ENCODE peak calls at places on chromosomes 7 and 10, in ten cellular contexts. A is effector memory CD8-positive, alpha-beta T cell; I is uterus; Y is nucleus accumbens; L is nephron progenitor cell; O is PC-3; R is naive thymus-derived CD4-positive, alpha-beta T cell; B is A549; Q is activated naive CD8-positive, alpha-beta T cell treated with anti-CD3 and anti-CD28 coated beads, Interleukin-2, amount 50 U/mL, for 24 hours; P is foreskin fibroblast. Z is an unnamed sample.

GRCh38 chr10:72736176-72736795 is 44.3 kb downstream of the MCU start:
- DNase-seq in A (no peak), I (no peak), Y (no peak), L (no peak), O (no peak), R (no peak), B (peak), Q (no peak), P (peak), Z (peak)

GRCh38 chr10:119395287-119396007 is 147.1 kb downstream of the RGS10 start:
- DNase-seq in A (no peak), I (no peak), Y (peak), L (no peak), O (no peak), R (no peak), B (no peak), Q (no peak), P (peak), Z (no peak)

GRCh38 chr10:130509881-130510689 is 373.9 kb downstream of the GLRX3 start:
- DNase-seq in A (no peak), I (no peak), Y (no peak), L (no peak), O (no peak), R (no peak), B (no peak), Q (no peak), P (no peak), Z (no peak)

GRCh38 chr7:132576723-132577089 is 436 bp upstream of the PLXNA4 start:
- DNase-seq in A (no peak), I (no peak), Y (no peak), L (no peak), O (no peak), R (no peak), B (no peak), Q (no peak), P (peak), Z (peak)

GRCh38 chr7:155449008-155449879 is 8.7 kb upstream of the EN2 start:
- DNase-seq in A (no peak), I (no peak), Y (no peak), L (peak), O (no peak), R (no peak), B (peak), Q (no peak), P (no peak), Z (no peak)

GRCh38 chr7:14233026-14233897 is 243.8 kb upstream of the ETV1 start:
- DNase-seq in A (no peak), I (no peak), Y (no peak), L (peak), O (peak), R (no peak), B (no peak), Q (no peak), P (peak), Z (peak)

GRCh38 chr7:99606531-99606930 is 8.5 kb downstream of the TMEM225B start:
- DNase-seq in A (no peak), I (no peak), Y (no peak), L (no peak), O (no peak), R (no peak), B (no peak), Q (no peak), P (no peak), Z (no peak)

GRCh38 chr7:146115665-146116451 is 743 bp upstream of the CNTNAP2 start:
- DNase-seq in A (no peak), I (peak), Y (peak), L (peak), O (peak), R (peak), B (no peak), Q (peak), P (no peak), Z (peak)

GRCh38 chr7:71548746-71549145 is 416.8 kb downstream of the GALNT17 start:
- DNase-seq in A (no peak), I (no peak), Y (no peak), L (no peak), O (no peak), R (no peak), B (no peak), Q (no peak), P (no peak), Z (no peak)

GRCh38 chr7:121034929-121035328 is 46.4 kb downstream of the CPED1 start:
- DNase-seq in A (no peak), I (no peak), Y (no peak), L (no peak), O (no peak), R (no peak), B (no peak), Q (no peak), P (no peak), Z (no peak)

GRCh38 chr10:14904316-14904732 is 25.7 kb downstream of the SUV39H2 start:
- DNase-seq in A (peak), I (no peak), Y (no peak), L (no peak), O (peak), R (no peak), B (peak), Q (no peak), P (peak), Z (peak)

GRCh38 chr10:35208536-35208935 is 81.9 kb downstream of the CREM start:
- DNase-seq in A (peak), I (no peak), Y (no peak), L (no peak), O (no peak), R (peak), B (no peak), Q (no peak), P (no peak), Z (no peak)

GRCh38 chr10:48454302-48455054 is 148.0 kb downstream of the MAPK8 start:
- DNase-seq in A (no peak), I (no peak), Y (no peak), L (peak), O (no peak), R (no peak), B (no peak), Q (no peak), P (no peak), Z (no peak)

GRCh38 chr7:12719141-12719919 is 31.9 kb downstream of the ARL4A start:
- DNase-seq in A (no peak), I (peak), Y (no peak), L (no peak), O (peak), R (no peak), B (peak), Q (no peak), P (peak), Z (peak)

Z was measured in AG20443.